ENCODE peak calls at places on chromosomes 5 and 9, in six cellular contexts. A is astrocyte, T is OCI-LY7, N is NCI-H345, X is ureter, O is neural crest cell. D is an unnamed sample.

GRCh38 chr5:98933446-98934072 is 4.8 kb upstream of the CHD1 start:
- DNase-seq in T (peak; percentile 1), A (no peak), N (no peak), O (no peak), X (no peak), D (no peak)

GRCh38 chr9:135521608-135522095 is 412 bp downstream of the LCN1 start:
- DNase-seq in O (no peak), T (no peak), X (peak; percentile 12), A (no peak), N (no peak), D (peak; percentile 29)

GRCh38 chr9:113929634-113930092 is 53.6 kb downstream of the ZNF618 start:
- DNase-seq in A (peak; percentile 86), X (no peak), O (no peak), T (no peak), N (no peak), D (peak; percentile 6)

GRCh38 chr5:175576096-175576495 is 81.8 kb upstream of the HRH2 start:
- DNase-seq in T (no peak), A (no peak), N (no peak), O (no peak), X (no peak), D (no peak)

GRCh38 chr5:144318460-144318859 is 147.8 kb downstream of the KCTD16 start:
- DNase-seq in T (no peak), N (no peak), X (no peak), A (no peak), O (no peak), D (no peak)

GRCh38 chr9:120878188-120879130 is 1.5 kb upstream of the PHF19 start:
- DNase-seq in N (no peak), X (no peak), O (no peak), T (peak; percentile 58), A (no peak), D (no peak)

GRCh38 chr9:97506787-97507186 is 5.3 kb downstream of the TMOD1 start:
- DNase-seq in N (no peak), X (no peak), A (no peak), T (no peak), O (no peak), D (no peak)

GRCh38 chr5:39146831-39147540 is 72.4 kb downstream of the FYB1 start:
- DNase-seq in T (no peak), X (no peak), N (no peak), A (no peak), O (no peak), D (no peak)

GRCh38 chr5:64635056-64635686 is 55.1 kb upstream of the SHISAL2B start:
- DNase-seq in X (no peak), O (no peak), N (peak; percentile 1), T (peak; percentile 47), A (peak; percentile 4), D (no peak)

D was measured in left lobe of liver.